ENCODE peak calls at places on chromosome 3, in four cellular contexts. R, O, M and J are unnamed samples.

GRCh38 chr3:152656207-152657001 is 178.5 kb upstream of the P2RY1 start:
- DNase-seq in O (peak; percentile 16), R (no peak), M (no peak), J (no peak)

GRCh38 chr3:33004205-33004604 is 52.8 kb downstream of the CCR4 start:
- DNase-seq in M (no peak), R (no peak), O (no peak), J (no peak)

GRCh38 chr3:122898298-122898697 is 103.4 kb downstream of the SLC49A4 start:
- DNase-seq in M (no peak), R (no peak), O (peak; percentile 31), J (no peak)

GRCh38 chr3:158532099-158532734 is 38.8 kb upstream of the MLF1 start:
- DNase-seq in O (peak; percentile 78), M (peak; percentile 53), R (no peak), J (peak; percentile 74)

GRCh38 chr3:50661321-50661837 is 13.3 kb upstream of the DOCK3 start:
- DNase-seq in M (no peak), O (no peak), R (peak; percentile 10), J (no peak)

GRCh38 chr3:131608296-131608695 is 105.5 kb upstream of the MRPL3 start:
- DNase-seq in M (peak; percentile 51), R (no peak), O (no peak), J (no peak)

GRCh38 chr3:123021388-123021787 is 6.2 kb downstream of the SEMA5B start:
- DNase-seq in R (no peak), M (no peak), O (no peak), J (no peak)

GRCh38 chr3:172194702-172195392 is 155.5 kb downstream of the FNDC3B start:
- DNase-seq in M (no peak), O (peak; percentile 69), R (no peak), J (peak; percentile 49)

GRCh38 chr3:152362086-152362485 is 93.4 kb downstream of the MBNL1 start:
- DNase-seq in M (no peak), R (no peak), O (no peak), J (no peak)

GRCh38 chr3:108153451-108153981 is 62.7 kb upstream of the CD47 start:
- DNase-seq in O (peak; percentile 70), M (peak; percentile 79), R (no peak), J (peak; percentile 78)

GRCh38 chr3:90052425-90052950 is 945.1 kb downstream of the EPHA3 start:
- DNase-seq in R (no peak), M (no peak), O (no peak), J (no peak)

GRCh38 chr3:168248383-168249047 is 152.8 kb upstream of the GOLIM4 start:
- DNase-seq in M (peak; percentile 48), O (peak; percentile 45), R (no peak), J (peak; percentile 35)

GRCh38 chr3:183619020-183619419 is 16.4 kb upstream of the KLHL24 start:
- DNase-seq in R (no peak), O (no peak), M (no peak), J (no peak)

GRCh38 chr3:197371521-197372075 is 73.2 kb upstream of the DLG1 start:
- DNase-seq in O (no peak), M (no peak), R (no peak), J (no peak)

GRCh38 chr3:151169700-151170224 is 33.3 kb downstream of the GPR171 start:
- DNase-seq in R (no peak), O (peak; percentile 21), M (peak; percentile 26), J (no peak)

GRCh38 chr3:198071602-198072285 is 111.7 kb downstream of the LMLN start:
- DNase-seq in M (peak; percentile 54), O (peak; percentile 93), R (no peak), J (peak; percentile 88)

GRCh38 chr3:112128843-112129727 is 4.0 kb downstream of the GCSAM start:
- DNase-seq in M (peak; percentile 89), R (no peak), O (peak; percentile 21), J (no peak)

GRCh38 chr3:27720029-27720518 is 2.0 kb downstream of the EOMES start:
- DNase-seq in M (no peak), O (no peak), R (no peak), J (no peak)

DNA sequence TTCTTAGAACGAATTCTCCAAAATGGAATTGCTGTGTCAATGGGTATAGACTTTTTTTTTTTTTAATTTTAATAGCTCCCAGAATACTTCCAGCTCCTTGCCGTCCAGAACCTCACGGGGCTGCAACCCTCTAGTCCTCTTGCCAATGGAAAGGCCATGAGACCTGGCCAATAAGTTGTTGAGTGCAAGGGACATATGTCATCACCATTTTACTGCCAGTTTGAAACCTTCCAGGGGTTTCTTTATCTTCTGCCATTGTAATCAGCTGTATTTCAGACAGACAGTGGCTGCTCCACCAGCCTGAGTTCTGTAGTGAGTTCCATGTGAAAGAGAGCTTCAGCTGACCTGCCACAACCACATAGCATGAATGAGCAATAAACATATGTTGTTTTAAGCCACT is 95.0 kb upstream of the PTPRG start:
- DNase-seq in R (no peak), O (no peak), M (no peak), J (no peak)
- H3K4me3 ChIP-seq in R (no peak overlapping the region), O (no peak overlapping the region), M (no peak overlapping the region), J (no peak overlapping the region)

DNA sequence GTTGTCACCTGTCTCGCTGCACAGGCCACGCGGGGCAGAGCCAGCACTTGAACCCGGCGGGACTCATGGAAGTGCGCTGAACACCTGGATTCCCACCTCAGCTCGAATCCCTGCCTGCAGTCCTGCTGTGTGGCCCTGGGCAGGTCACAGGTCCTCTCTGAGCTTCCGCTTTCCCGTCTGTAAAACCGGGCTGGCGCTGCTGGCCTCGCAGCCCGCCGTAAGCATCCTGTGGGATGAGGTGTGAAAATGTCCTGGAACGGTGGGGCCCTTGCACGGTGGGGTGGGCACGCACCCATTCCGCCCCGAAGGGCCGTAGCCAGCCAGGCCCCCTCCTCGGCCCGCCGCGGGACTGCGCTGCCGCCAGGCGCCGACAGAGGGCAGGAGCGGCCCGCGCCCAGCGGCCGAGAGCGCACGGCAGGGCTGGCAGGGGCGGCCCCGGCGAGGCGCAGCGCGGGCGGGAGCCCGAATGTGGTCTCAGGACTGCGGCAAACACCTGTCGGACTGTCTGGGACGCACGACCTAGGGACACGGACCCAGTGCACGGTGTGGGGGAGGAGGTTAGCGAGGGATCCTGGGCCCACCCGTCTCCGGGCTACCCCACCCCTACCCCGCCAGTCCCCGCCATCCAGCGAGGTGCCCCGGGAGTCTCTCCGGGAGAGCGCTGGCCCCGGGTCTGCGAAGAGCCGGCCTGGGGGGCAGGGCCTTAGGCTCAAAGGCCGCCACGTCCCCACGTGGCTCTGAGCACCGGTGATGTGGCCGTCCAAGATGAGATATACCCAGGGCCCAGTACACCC is 40.4 kb downstream of the DNAJB8 start:
- DNase-seq in M (peak; percentile 48), R (peak; percentile 63), O (peak; percentile 27), J (peak; percentile 14)
- H3K4me3 ChIP-seq in M (no peak overlapping the region), R (peak overlapping the region; percentile 30), O (no peak overlapping the region), J (peak overlapping the region; percentile 4)

GRCh38 chr3:101964861-101965260 is 115.5 kb downstream of the NFKBIZ start:
- DNase-seq in M (no peak), R (no peak), O (peak; percentile 60), J (peak; percentile 45)
- H3K4me3 ChIP-seq in M (no peak overlapping the region), R (no peak overlapping the region), O (no peak overlapping the region), J (no peak overlapping the region)

GRCh38 chr3:1967525-1967924 is 131.1 kb upstream of the CNTN4 start:
- DNase-seq in O (no peak), M (no peak), R (no peak), J (no peak)

GRCh38 chr3:1963896-1964295 is 134.8 kb upstream of the CNTN4 start:
- DNase-seq in M (no peak), R (no peak), O (no peak), J (no peak)

GRCh38 chr3:1971780-1972179 is 126.9 kb upstream of the CNTN4 start:
- DNase-seq in O (peak; percentile 12), M (no peak), R (no peak), J (peak; percentile 41)

GRCh38 chr3:1969269-1969668 is 129.4 kb upstream of the CNTN4 start:
- DNase-seq in M (no peak), R (no peak), O (no peak), J (no peak)
- H3K4me3 ChIP-seq in M (no peak overlapping the region), R (no peak overlapping the region), O (no peak overlapping the region), J (no peak overlapping the region)

GRCh38 chr3:157477441-157477840 is 25.8 kb downstream of the VEPH1 start:
- DNase-seq in O (no peak), R (no peak), M (no peak), J (peak; percentile 76)
- H3K4me3 ChIP-seq in O (no peak overlapping the region), R (no peak overlapping the region), M (no peak overlapping the region), J (no peak overlapping the region)

DNA sequence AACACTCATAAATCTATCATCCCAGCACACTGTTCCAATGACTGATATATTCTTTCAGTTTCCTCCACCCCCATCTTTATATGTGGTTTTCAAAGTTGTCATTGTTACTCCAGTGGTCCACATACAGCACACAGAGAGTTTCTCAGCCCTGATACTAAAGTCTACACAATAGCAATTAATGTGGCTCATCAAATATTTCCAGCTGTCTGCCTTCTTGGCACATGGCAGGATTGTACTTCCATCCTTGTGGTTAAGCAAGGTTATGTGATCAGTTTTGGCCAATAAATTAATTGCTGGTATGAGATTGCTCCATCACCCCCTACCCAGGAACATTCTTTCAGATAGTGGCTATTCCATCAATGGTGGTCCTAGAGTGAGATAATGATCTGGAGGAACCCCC is 221.8 kb downstream of the PDCD6IP start:
- DNase-seq in M (no peak), O (no peak), R (no peak), J (no peak)
- H3K4me3 ChIP-seq in M (no peak overlapping the region), O (no peak overlapping the region), R (no peak overlapping the region), J (no peak overlapping the region)

DNA sequence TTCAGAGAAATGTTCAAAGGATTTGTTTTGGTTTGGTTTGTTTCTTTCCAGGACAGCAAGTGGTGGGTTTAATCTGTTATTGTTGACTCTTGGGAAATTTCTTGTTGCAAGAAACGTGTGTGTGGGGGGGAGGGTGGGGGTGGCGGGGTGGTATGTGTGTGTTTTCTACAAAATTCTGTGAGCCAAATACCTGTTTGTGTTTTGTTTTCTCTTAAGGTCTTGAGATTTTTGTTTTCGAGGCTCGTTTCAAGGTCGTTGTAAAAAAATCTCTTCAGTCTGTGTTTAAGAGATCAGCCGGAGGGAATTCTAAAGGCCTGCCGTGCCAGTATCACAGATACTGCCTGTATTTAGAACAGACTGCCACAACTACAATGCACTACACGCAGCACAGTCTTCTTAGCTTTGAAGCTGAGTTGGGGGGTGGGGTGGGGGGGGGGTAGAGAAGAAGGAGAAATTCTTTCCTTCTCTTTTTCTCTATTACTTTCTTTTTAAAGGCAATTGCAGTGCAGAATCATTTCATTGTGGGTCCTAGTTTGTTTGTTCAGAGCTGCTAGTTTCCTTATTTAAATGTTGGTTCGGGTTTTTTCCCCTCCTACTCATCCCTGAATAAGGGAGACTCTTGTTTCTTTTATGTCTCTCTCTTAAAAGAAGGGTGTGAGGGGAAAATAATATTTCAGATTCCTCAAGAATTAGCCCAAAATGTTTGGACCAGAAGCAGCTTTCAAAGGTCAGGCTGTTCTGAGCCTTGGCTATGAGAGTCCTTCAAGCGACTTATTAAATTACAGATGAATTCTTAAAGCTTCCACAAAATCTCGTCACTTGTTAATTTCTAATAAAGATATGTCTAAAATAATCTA is 1.4 kb upstream of the BCL6 start:
- DNase-seq in R (no peak), O (peak; percentile 67), M (no peak), J (peak; percentile 51)
- H3K4me3 ChIP-seq in R (no peak overlapping the region), O (peak overlapping the region; percentile 40), M (no peak overlapping the region), J (peak overlapping the region; percentile 99)